ENCODE peak calls at places on chromosomes 11 and 22, in nine cellular contexts. One of them, this sample, is unnamed.

GRCh38 chr11:7871056-7871455 is 60.0 kb downstream of the OR10A6 start:
- DNase-seq in fibroblast of lung: peak; percentile 17
- DNase-seq in lung: no peak
- DNase-seq in HL-60: no peak
- DNase-seq in kidney: no peak
- DNase-seq in AG04450: no peak
- DNase-seq in aorta: no peak
- DNase-seq in ovary: no peak
- DNase-seq in body of pancreas: no peak
- DNase-seq in this sample: no peak

GRCh38 chr11:17544181-17544622 is at the start of gene USH1C:
- DNase-seq in kidney: peak; percentile 80
- DNase-seq in AG04450: no peak
- DNase-seq in body of pancreas: peak; percentile 65
- DNase-seq in ovary: no peak
- DNase-seq in lung: no peak
- DNase-seq in aorta: no peak
- DNase-seq in HL-60: no peak
- DNase-seq in fibroblast of lung: no peak
- DNase-seq in this sample: no peak

GRCh38 chr11:12053606-12054361 is 45.4 kb upstream of the DKK3 start:
- DNase-seq in kidney: peak; percentile 22
- DNase-seq in HL-60: no peak
- DNase-seq in AG04450: no peak
- DNase-seq in ovary: no peak
- DNase-seq in lung: no peak
- DNase-seq in fibroblast of lung: peak; percentile 88
- DNase-seq in aorta: no peak
- DNase-seq in body of pancreas: no peak
- DNase-seq in this sample: no peak

GRCh38 chr22:45583504-45583903 is 80.8 kb downstream of the FBLN1 start:
- DNase-seq in ovary: no peak
- DNase-seq in lung: no peak
- DNase-seq in aorta: no peak
- DNase-seq in AG04450: no peak
- DNase-seq in fibroblast of lung: no peak
- DNase-seq in kidney: no peak
- DNase-seq in body of pancreas: no peak
- DNase-seq in HL-60: peak; percentile 82
- DNase-seq in this sample: no peak

GRCh38 chr22:35638408-35638807 is 9.8 kb upstream of the APOL6 start:
- DNase-seq in ovary: peak; percentile 90
- DNase-seq in lung: peak; percentile 62
- DNase-seq in aorta: peak; percentile 87
- DNase-seq in kidney: peak; percentile 94
- DNase-seq in HL-60: no peak
- DNase-seq in AG04450: peak; percentile 42
- DNase-seq in body of pancreas: peak; percentile 42
- DNase-seq in fibroblast of lung: peak; percentile 95
- DNase-seq in this sample: peak; percentile 72

GRCh38 chr11:14042686-14043440 is 80.3 kb downstream of the SPON1 start:
- DNase-seq in ovary: no peak
- DNase-seq in fibroblast of lung: no peak
- DNase-seq in kidney: no peak
- DNase-seq in body of pancreas: no peak
- DNase-seq in AG04450: no peak
- DNase-seq in HL-60: no peak
- DNase-seq in aorta: no peak
- DNase-seq in lung: no peak
- DNase-seq in this sample: no peak

GRCh38 chr11:60924110-60924905 is at the start of gene TMEM132A:
- DNase-seq in HL-60: no peak
- DNase-seq in ovary: peak; percentile 75
- DNase-seq in AG04450: no peak
- DNase-seq in body of pancreas: peak; percentile 86
- DNase-seq in lung: peak; percentile 48
- DNase-seq in aorta: peak; percentile 78
- DNase-seq in kidney: peak; percentile 89
- DNase-seq in fibroblast of lung: peak; percentile 61
- DNase-seq in this sample: no peak

GRCh38 chr11:66881927-66882452 is 25.1 kb downstream of the LRFN4 start:
- DNase-seq in lung: no peak
- DNase-seq in ovary: no peak
- DNase-seq in body of pancreas: no peak
- DNase-seq in kidney: no peak
- DNase-seq in fibroblast of lung: no peak
- DNase-seq in aorta: no peak
- DNase-seq in HL-60: no peak
- DNase-seq in AG04450: no peak
- DNase-seq in this sample: no peak

GRCh38 chr11:123550620-123550917 is 103.9 kb downstream of the SCN3B start:
- DNase-seq in aorta: no peak
- DNase-seq in HL-60: no peak
- DNase-seq in ovary: no peak
- DNase-seq in AG04450: no peak
- DNase-seq in kidney: no peak
- DNase-seq in body of pancreas: no peak
- DNase-seq in fibroblast of lung: no peak
- DNase-seq in lung: no peak
- DNase-seq in this sample: no peak

GRCh38 chr22:43823353-43823908 is 11.3 kb upstream of the EFCAB6 start:
- DNase-seq in lung: peak; percentile 75
- DNase-seq in kidney: peak; percentile 89
- DNase-seq in fibroblast of lung: no peak
- DNase-seq in HL-60: no peak
- DNase-seq in AG04450: no peak
- DNase-seq in ovary: no peak
- DNase-seq in body of pancreas: peak; percentile 91
- DNase-seq in aorta: no peak
- DNase-seq in this sample: no peak

GRCh38 chr11:2318707-2319106 is 16.9 kb downstream of the TSPAN32 start:
- DNase-seq in AG04450: no peak
- DNase-seq in aorta: no peak
- DNase-seq in ovary: no peak
- DNase-seq in lung: no peak
- DNase-seq in fibroblast of lung: no peak
- DNase-seq in kidney: no peak
- DNase-seq in HL-60: no peak
- DNase-seq in body of pancreas: no peak
- DNase-seq in this sample: no peak

GRCh38 chr11:116689413-116690127 is 83.2 kb downstream of the BUD13 start:
- DNase-seq in lung: no peak
- DNase-seq in body of pancreas: no peak
- DNase-seq in aorta: no peak
- DNase-seq in AG04450: no peak
- DNase-seq in HL-60: no peak
- DNase-seq in fibroblast of lung: no peak
- DNase-seq in ovary: no peak
- DNase-seq in kidney: no peak
- DNase-seq in this sample: no peak

GRCh38 chr11:116716617-116717016 is 56.2 kb downstream of the BUD13 start:
- DNase-seq in ovary: no peak
- DNase-seq in HL-60: no peak
- DNase-seq in AG04450: no peak
- DNase-seq in body of pancreas: no peak
- DNase-seq in aorta: no peak
- DNase-seq in kidney: no peak
- DNase-seq in lung: no peak
- DNase-seq in fibroblast of lung: no peak
- DNase-seq in this sample: no peak

GRCh38 chr11:33930317-33931021 is 38.6 kb upstream of the LMO2 start:
- DNase-seq in kidney: no peak
- DNase-seq in AG04450: no peak
- DNase-seq in HL-60: peak; percentile 84
- DNase-seq in ovary: peak; percentile 40
- DNase-seq in lung: peak; percentile 38
- DNase-seq in aorta: peak; percentile 59
- DNase-seq in body of pancreas: peak; percentile 13
- DNase-seq in fibroblast of lung: peak; percentile 72
- DNase-seq in this sample: peak; percentile 34

GRCh38 chr11:8258771-8259170 is 4.9 kb downstream of the LMO1 start:
- DNase-seq in lung: no peak
- DNase-seq in AG04450: no peak
- DNase-seq in HL-60: peak; percentile 65
- DNase-seq in ovary: no peak
- DNase-seq in kidney: peak; percentile 31
- DNase-seq in aorta: no peak
- DNase-seq in fibroblast of lung: peak; percentile 51
- DNase-seq in body of pancreas: peak; percentile 21
- DNase-seq in this sample: no peak

GRCh38 chr22:37749223-37749622 is 52.4 kb downstream of the TRIOBP start:
- DNase-seq in HL-60: no peak
- DNase-seq in aorta: no peak
- DNase-seq in ovary: no peak
- DNase-seq in fibroblast of lung: no peak
- DNase-seq in body of pancreas: no peak
- DNase-seq in kidney: no peak
- DNase-seq in AG04450: no peak
- DNase-seq in lung: no peak
- DNase-seq in this sample: no peak

GRCh38 chr11:32960553-32961164 is 55.0 kb upstream of the DEPDC7 start:
- DNase-seq in lung: no peak
- DNase-seq in AG04450: peak; percentile 27
- DNase-seq in fibroblast of lung: peak; percentile 77
- DNase-seq in ovary: no peak
- DNase-seq in aorta: no peak
- DNase-seq in HL-60: peak; percentile 12
- DNase-seq in body of pancreas: no peak
- DNase-seq in kidney: no peak
- DNase-seq in this sample: no peak

GRCh38 chr11:115939726-115940421 is 435.7 kb upstream of the CADM1 start:
- DNase-seq in kidney: no peak
- DNase-seq in fibroblast of lung: no peak
- DNase-seq in HL-60: no peak
- DNase-seq in aorta: no peak
- DNase-seq in ovary: no peak
- DNase-seq in lung: no peak
- DNase-seq in AG04450: no peak
- DNase-seq in body of pancreas: no peak
- DNase-seq in this sample: no peak

GRCh38 chr22:40213478-40213877 is 35.8 kb downstream of the TNRC6B start:
- DNase-seq in ovary: no peak
- DNase-seq in kidney: no peak
- DNase-seq in AG04450: no peak
- DNase-seq in HL-60: no peak
- DNase-seq in fibroblast of lung: no peak
- DNase-seq in aorta: no peak
- DNase-seq in lung: no peak
- DNase-seq in body of pancreas: no peak
- DNase-seq in this sample: no peak

GRCh38 chr22:40218152-40218551 is 40.4 kb downstream of the TNRC6B start:
- DNase-seq in HL-60: no peak
- DNase-seq in fibroblast of lung: no peak
- DNase-seq in AG04450: no peak
- DNase-seq in aorta: no peak
- DNase-seq in ovary: no peak
- DNase-seq in body of pancreas: no peak
- DNase-seq in lung: no peak
- DNase-seq in kidney: no peak
- DNase-seq in this sample: no peak

GRCh38 chr22:40218723-40219294 is 41.1 kb downstream of the TNRC6B start:
- DNase-seq in kidney: no peak
- DNase-seq in body of pancreas: no peak
- DNase-seq in lung: no peak
- DNase-seq in fibroblast of lung: no peak
- DNase-seq in HL-60: no peak
- DNase-seq in ovary: no peak
- DNase-seq in AG04450: no peak
- DNase-seq in aorta: no peak
- DNase-seq in this sample: no peak

GRCh38 chr22:40215266-40215665 is 37.5 kb downstream of the TNRC6B start:
- DNase-seq in lung: peak; percentile 52
- DNase-seq in aorta: peak; percentile 71
- DNase-seq in body of pancreas: peak; percentile 41
- DNase-seq in kidney: no peak
- DNase-seq in HL-60: peak; percentile 80
- DNase-seq in ovary: no peak
- DNase-seq in fibroblast of lung: no peak
- DNase-seq in AG04450: no peak
- DNase-seq in this sample: no peak

GRCh38 chr22:40216041-40216756 is 38.5 kb downstream of the TNRC6B start:
- DNase-seq in HL-60: peak; percentile 26
- DNase-seq in AG04450: no peak
- DNase-seq in kidney: no peak
- DNase-seq in fibroblast of lung: no peak
- DNase-seq in lung: no peak
- DNase-seq in aorta: no peak
- DNase-seq in body of pancreas: no peak
- DNase-seq in ovary: no peak
- DNase-seq in this sample: no peak
- H3K4me3 ChIP-seq in HL-60: no peak overlapping the region
- H3K4me3 ChIP-seq in AG04450: no peak overlapping the region
- H3K4me3 ChIP-seq in kidney: no peak overlapping the region
- H3K4me3 ChIP-seq in fibroblast of lung: no peak overlapping the region
- H3K4me3 ChIP-seq in lung: no peak overlapping the region
- H3K4me3 ChIP-seq in aorta: no peak overlapping the region
- H3K4me3 ChIP-seq in body of pancreas: no peak overlapping the region
- H3K4me3 ChIP-seq in ovary: no peak overlapping the region
- H3K4me3 ChIP-seq in this sample: no peak overlapping the region

GRCh38 chr22:26534874-26535470 is 22.7 kb upstream of the TFIP11 start:
- DNase-seq in aorta: no peak
- DNase-seq in HL-60: no peak
- DNase-seq in lung: no peak
- DNase-seq in AG04450: no peak
- DNase-seq in fibroblast of lung: no peak
- DNase-seq in kidney: no peak
- DNase-seq in body of pancreas: no peak
- DNase-seq in ovary: no peak
- DNase-seq in this sample: no peak
- H3K27ac ChIP-seq in aorta: no peak overlapping the region
- H3K27ac ChIP-seq in HL-60: peak overlapping the region; percentile 55
- H3K27ac ChIP-seq in lung: no peak overlapping the region
- H3K27ac ChIP-seq in AG04450: no peak overlapping the region
- H3K27ac ChIP-seq in fibroblast of lung: no peak overlapping the region
- H3K27ac ChIP-seq in kidney: no peak overlapping the region
- H3K27ac ChIP-seq in body of pancreas: no peak overlapping the region
- H3K27ac ChIP-seq in ovary: no peak overlapping the region
- H3K27ac ChIP-seq in this sample: no peak overlapping the region

GRCh38 chr22:18067548-18068341 is 10.0 kb upstream of the PEX26 start:
- DNase-seq in kidney: peak; percentile 54
- DNase-seq in aorta: peak; percentile 44
- DNase-seq in ovary: no peak
- DNase-seq in body of pancreas: no peak
- DNase-seq in HL-60: no peak
- DNase-seq in AG04450: no peak
- DNase-seq in fibroblast of lung: no peak
- DNase-seq in lung: no peak
- DNase-seq in this sample: no peak
- H3K4me3 ChIP-seq in kidney: no peak overlapping the region
- H3K4me3 ChIP-seq in aorta: no peak overlapping the region
- H3K4me3 ChIP-seq in ovary: no peak overlapping the region
- H3K4me3 ChIP-seq in body of pancreas: no peak overlapping the region
- H3K4me3 ChIP-seq in HL-60: no peak overlapping the region
- H3K4me3 ChIP-seq in AG04450: no peak overlapping the region
- H3K4me3 ChIP-seq in fibroblast of lung: no peak overlapping the region
- H3K4me3 ChIP-seq in lung: no peak overlapping the region
- H3K4me3 ChIP-seq in this sample: no peak overlapping the region

DNA sequence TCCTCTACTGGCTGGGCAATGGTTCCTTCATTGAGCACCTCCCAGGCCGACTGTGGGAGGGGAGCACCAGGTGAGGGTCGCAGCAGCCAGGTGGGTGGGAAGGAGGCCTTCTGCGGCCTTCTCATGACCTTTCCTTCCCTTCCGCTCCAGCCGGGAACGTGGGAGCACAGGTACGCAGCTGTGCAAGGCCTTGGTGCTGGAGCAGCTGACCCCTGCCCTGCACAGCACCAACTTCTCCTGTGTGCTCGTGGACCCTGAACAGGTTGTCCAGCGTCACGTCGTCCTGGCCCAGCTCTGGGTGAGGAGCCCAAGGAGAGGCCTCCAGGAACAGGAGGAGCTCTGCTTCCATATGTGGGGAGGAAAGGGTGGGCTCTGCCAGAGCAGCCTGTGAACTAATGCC is 2.5 kb downstream of the IL18BP start:
- DNase-seq in kidney: peak; percentile 67
- DNase-seq in HL-60: no peak
- DNase-seq in ovary: no peak
- DNase-seq in fibroblast of lung: no peak
- DNase-seq in lung: no peak
- DNase-seq in AG04450: no peak
- DNase-seq in aorta: no peak
- DNase-seq in body of pancreas: no peak
- DNase-seq in this sample: no peak
- H3K27ac ChIP-seq in kidney: no peak overlapping the region
- H3K27ac ChIP-seq in HL-60: no peak overlapping the region
- H3K27ac ChIP-seq in ovary: no peak overlapping the region
- H3K27ac ChIP-seq in fibroblast of lung: no peak overlapping the region
- H3K27ac ChIP-seq in lung: no peak overlapping the region
- H3K27ac ChIP-seq in AG04450: no peak overlapping the region
- H3K27ac ChIP-seq in aorta: no peak overlapping the region
- H3K27ac ChIP-seq in body of pancreas: no peak overlapping the region
- H3K27ac ChIP-seq in this sample: no peak overlapping the region